ENCODE peak calls at places on chromosomes 6 and 20, in four cellular contexts. V is HepG2, M is GM12878, K is K562. N is an unnamed sample.
A peak's percentile ranks its signal among the peaks of the same experiment; 100 is the strongest.

GRCh38 chr6:123042412-123042811 is 46.4 kb downstream of the CLVS2 start:
- DNase-seq in V (no peak), M (no peak), K (no peak), N (no peak)

GRCh38 chr6:53547166-53547814 is 2.4 kb upstream of the GCLC start:
- DNase-seq in V (no peak), M (no peak), K (no peak), N (peak; percentile 29)

GRCh38 chr20:23482138-23482537 is 8.8 kb upstream of the CST8 start:
- DNase-seq in V (peak; percentile 50), M (no peak), K (no peak), N (no peak)

GRCh38 chr6:154909821-154910220 is 85.3 kb upstream of the TIAM2 start:
- DNase-seq in V (no peak), M (no peak), K (no peak), N (no peak)

GRCh38 chr20:7159903-7160302 is 392.4 kb downstream of the BMP2 start:
- DNase-seq in V (no peak), M (no peak), K (no peak), N (no peak)

GRCh38 chr6:8135276-8135675 is 32.9 kb upstream of the EEF1E1 start:
- DNase-seq in V (no peak), M (no peak), K (no peak), N (no peak)

GRCh38 chr6:36912583-36912982 is 26.8 kb downstream of the C6orf89 start:
- DNase-seq in V (no peak), M (peak; percentile 72), K (no peak), N (no peak)

GRCh38 chr20:20849126-20849525 is 136.7 kb upstream of the RALGAPA2 start:
- DNase-seq in V (no peak), M (no peak), K (no peak), N (no peak)

GRCh38 chr6:30154709-30155521 is 6.1 kb downstream of the TRIM10 start:
- DNase-seq in V (peak; percentile 82), M (no peak), K (no peak), N (no peak)

GRCh38 chr6:73624896-73625295 is 28.9 kb downstream of the SLC17A5 start:
- DNase-seq in V (no peak), M (no peak), K (no peak), N (no peak)

GRCh38 chr6:41347349-41348050 is 12.1 kb downstream of the NCR2 start:
- DNase-seq in V (no peak), M (no peak), K (no peak), N (no peak)

GRCh38 chr6:108767418-108768175 is 80.6 kb upstream of the ARMC2 start:
- DNase-seq in V (no peak), M (no peak), K (no peak), N (no peak)

GRCh38 chr6:139152892-139153271 is 18.0 kb downstream of the HECA start:
- DNase-seq in V (no peak), M (no peak), K (no peak), N (no peak)

GRCh38 chr6:48449002-48449401 is 338.0 kb upstream of the PTCHD4 start:
- DNase-seq in V (no peak), M (no peak), K (no peak), N (no peak)

GRCh38 chr20:33404281-33404680 is 3.0 kb upstream of the CDK5RAP1 start:
- DNase-seq in V (no peak), M (no peak), K (no peak), N (no peak)

GRCh38 chr6:126944512-126944911 is 174.0 kb upstream of the RSPO3 start:
- DNase-seq in V (no peak), M (no peak), K (no peak), N (no peak)

GRCh38 chr6:101489456-101489855 is 95.9 kb downstream of the GRIK2 start:
- DNase-seq in V (no peak), M (no peak), K (no peak), N (no peak)

GRCh38 chr6:29967379-29968010 is 25.2 kb downstream of the HLA-A start:
- DNase-seq in V (peak; percentile 81), M (peak; percentile 11), K (peak; percentile 78), N (no peak)

GRCh38 chr6:119586250-119586882 is 236.8 kb upstream of the MAN1A1 start:
- DNase-seq in V (no peak), M (peak; percentile 19), K (no peak), N (no peak)

DNA sequence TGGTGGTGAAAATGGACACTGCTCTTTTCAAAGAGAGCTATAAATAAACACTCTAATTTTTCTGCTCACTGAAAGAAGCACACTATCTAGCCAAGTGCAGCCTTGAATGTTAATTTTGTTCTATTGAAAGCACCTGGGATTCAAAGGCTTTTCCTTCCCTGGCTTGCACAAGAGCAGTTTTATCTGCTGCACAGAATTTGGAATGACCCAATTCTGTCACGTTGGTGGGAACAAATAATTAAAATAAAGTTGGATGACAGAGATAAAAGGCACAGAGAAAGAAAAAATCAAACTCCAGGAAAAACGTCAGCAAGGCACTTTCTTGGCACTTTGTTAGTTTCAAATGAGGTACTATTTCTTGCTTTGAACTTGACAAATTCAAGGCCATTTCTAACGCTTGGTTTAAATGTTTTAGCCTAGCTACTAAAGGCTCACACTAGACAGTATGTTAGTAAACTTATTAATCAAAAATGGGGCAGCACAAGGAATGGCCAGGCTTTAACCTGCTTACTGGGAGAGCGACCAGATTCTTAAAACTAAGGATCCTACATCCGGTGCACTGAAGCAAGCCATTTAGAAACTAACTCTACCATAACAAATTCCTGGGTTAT is 145.5 kb upstream of the ARG1 start:
- DNase-seq in V (no peak), M (no peak), K (no peak), N (no peak)
- TF ChIP-seq CBFB in V (no peak), M (no peak), K (no peak), N (no peak)

GRCh38 chr20:4726710-4727391 is 5.1 kb downstream of the PRND start:
- DNase-seq in V (no peak), M (peak; percentile 24), K (no peak), N (no peak)
- TF ChIP-seq CBFB in V (no peak), M (no peak), K (no peak), N (no peak)

GRCh38 chr6:87697581-87698552 is 4.2 kb downstream of the AKIRIN2 start:
- DNase-seq in V (no peak), M (no peak), K (no peak), N (no peak)
- TF ChIP-seq CBFB in V (no peak), M (no peak), K (no peak), N (no peak)

DNA sequence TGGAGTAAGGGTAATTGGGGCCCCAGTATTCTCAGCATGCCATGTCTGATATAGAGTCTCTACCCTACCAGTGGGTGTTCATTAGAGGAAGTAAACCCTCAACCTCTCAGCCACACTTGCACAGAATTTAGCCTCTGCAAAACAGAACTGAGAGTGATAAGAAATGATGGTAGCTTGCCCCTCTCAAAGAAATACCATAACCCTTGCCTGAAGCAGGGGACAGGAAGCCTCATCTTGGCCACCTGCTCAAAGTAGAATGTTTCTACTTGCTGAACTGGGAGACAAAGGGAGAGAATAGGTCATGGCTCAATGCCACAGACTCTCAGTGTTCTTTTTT is 33.7 kb downstream of the SPTLC3 start:
- DNase-seq in V (no peak), M (no peak), K (no peak), N (no peak)
- TF ChIP-seq CBFB in V (no peak), M (no peak), K (no peak), N (no peak)

DNA sequence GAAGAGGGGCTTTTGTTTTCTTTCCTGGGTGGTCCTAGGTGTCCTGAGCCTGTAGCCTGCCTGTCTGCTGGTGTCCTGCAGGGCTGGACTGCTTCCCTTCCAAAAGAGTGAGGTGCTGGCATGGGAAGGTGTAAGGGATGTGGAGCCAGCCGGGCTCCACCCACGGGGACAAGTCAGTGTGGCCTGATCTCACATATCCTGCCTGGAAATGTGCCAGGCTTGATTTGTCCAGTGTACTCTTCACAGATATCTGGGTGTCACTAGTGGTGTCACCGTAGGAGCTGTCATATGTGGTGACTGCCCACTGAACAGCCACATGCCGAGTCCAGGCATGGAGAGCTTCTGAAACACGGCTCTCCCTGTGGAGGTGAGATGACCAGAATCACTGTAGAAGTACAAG is 55.6 kb downstream of the CDH4 start:
- DNase-seq in V (no peak), M (no peak), K (no peak), N (no peak)
- TF ChIP-seq CBFB in V (no peak), M (no peak), K (no peak), N (no peak)

GRCh38 chr6:20352346-20352745 is 49.3 kb upstream of the E2F3 start:
- DNase-seq in V (no peak), M (no peak), K (peak; percentile 28), N (no peak)
- TF ChIP-seq CBFB in V (no peak), M (no peak), K (no peak), N (no peak)

DNA sequence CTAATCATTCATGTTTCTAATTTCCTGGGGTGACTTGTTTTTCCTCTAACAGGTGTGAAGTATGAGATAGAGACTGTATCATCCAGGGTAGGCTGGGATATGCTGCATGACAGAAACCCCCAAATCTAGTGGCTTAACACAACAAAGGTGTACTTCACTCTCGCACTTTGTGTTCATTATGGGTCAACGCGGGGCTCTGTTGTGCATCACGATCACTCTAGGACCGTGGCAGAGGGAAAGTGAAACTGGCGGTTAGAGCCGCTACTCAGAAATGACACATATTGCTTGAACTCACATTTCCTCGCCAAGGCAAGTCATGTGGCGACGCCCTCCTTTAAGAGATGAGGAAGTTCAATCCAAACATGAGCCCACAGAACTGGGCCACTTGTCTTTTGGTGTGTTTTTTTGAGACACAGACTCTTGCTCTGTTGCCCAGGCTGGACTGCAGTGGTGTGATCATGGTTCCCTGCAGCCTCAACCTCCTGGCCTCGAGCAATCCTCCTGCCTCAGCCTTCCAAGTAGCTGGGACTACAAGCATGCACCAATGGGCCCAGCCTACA is 41.3 kb downstream of the PCNA start:
- DNase-seq in V (peak; percentile 60), M (peak; percentile 98), K (peak; percentile 38), N (no peak)
- TF ChIP-seq CBFB in V (no peak), M (peak; percentile 67), K (no peak), N (no peak)

GRCh38 chr6:90178294-90178678 is 118.4 kb downstream of the BACH2 start:
- DNase-seq in V (no peak), M (no peak), K (no peak), N (no peak)
- TF ChIP-seq CBFB in V (no peak), M (no peak), K (no peak), N (no peak)

GRCh38 chr6:16361121-16361520 is 122.7 kb downstream of the GMPR start:
- DNase-seq in V (no peak), M (no peak), K (no peak), N (no peak)

GRCh38 chr6:16363749-16364148 is 125.4 kb downstream of the GMPR start:
- DNase-seq in V (no peak), M (no peak), K (no peak), N (no peak)

GRCh38 chr6:16362296-16362695 is 123.9 kb downstream of the GMPR start:
- DNase-seq in V (no peak), M (no peak), K (no peak), N (no peak)

GRCh38 chr6:16362819-16363589 is 124.6 kb downstream of the GMPR start:
- DNase-seq in V (no peak), M (no peak), K (no peak), N (no peak)

GRCh38 chr6:16361861-16362260 is 123.5 kb downstream of the GMPR start:
- DNase-seq in V (no peak), M (no peak), K (no peak), N (no peak)
- TF ChIP-seq CBFB in V (no peak), M (no peak), K (no peak), N (no peak)

N was measured in WTC11.